ENCODE peak calls at places on chromosomes 12 and 14, in six cellular contexts. O is NCI-H1694; N is AG08396; L is right lobe of liver; W is naive thymus-derived CD8-positive, alpha-beta T cell; V is thoracic aorta. Y is an unnamed sample.
A peak's percentile ranks its signal among the peaks of the same experiment; 100 is the strongest.

GRCh38 chr14:32012062-32012461 is 65.0 kb upstream of the ARHGAP5 start:
- DNase-seq in L (no peak), O (no peak), W (no peak), N (no peak), V (no peak), Y (no peak)

GRCh38 chr14:61355892-61356325 is 34.5 kb downstream of the PRKCH start:
- DNase-seq in L (peak; percentile 20), O (no peak), W (peak; percentile 49), N (peak; percentile 31), V (no peak), Y (no peak)

GRCh38 chr12:6200266-6201198 is at the start of gene CD9:
- DNase-seq in V (no peak), L (peak; percentile 80), N (peak; percentile 94), W (peak; percentile 14), O (no peak), Y (peak; percentile 89)

GRCh38 chr14:67900188-67900587 is 80.6 kb downstream of the RAD51B start:
- DNase-seq in N (no peak), L (no peak), V (no peak), W (no peak), O (no peak), Y (no peak)

GRCh38 chr14:99158150-99158549 is 113.8 kb downstream of the BCL11B start:
- DNase-seq in V (no peak), O (no peak), N (no peak), W (no peak), L (no peak), Y (no peak)

GRCh38 chr12:132071001-132071810 is 72.9 kb downstream of the DDX51 start:
- DNase-seq in N (no peak), L (no peak), W (no peak), O (no peak), V (no peak), Y (no peak)

GRCh38 chr14:74085828-74086227 is 1.1 kb downstream of the LIN52 start:
- DNase-seq in V (no peak), W (no peak), O (no peak), L (no peak), N (no peak), Y (no peak)

GRCh38 chr12:52341066-52341580 is 19.9 kb upstream of the KRT83 start:
- DNase-seq in L (no peak), V (no peak), O (no peak), W (no peak), N (no peak), Y (no peak)

GRCh38 chr14:104400355-104400754 is 179.2 kb upstream of the C14orf180 start:
- DNase-seq in O (no peak), V (no peak), N (no peak), L (no peak), W (no peak), Y (peak; percentile 20)

GRCh38 chr12:117818400-117818799 is 150.4 kb downstream of the KSR2 start:
- DNase-seq in O (no peak), W (no peak), N (no peak), L (no peak), V (no peak), Y (no peak)

GRCh38 chr12:62772556-62772955 is 162.4 kb downstream of the PPM1H start:
- DNase-seq in V (no peak), W (no peak), N (no peak), O (no peak), L (no peak), Y (no peak)

GRCh38 chr14:100681111-100681510 is 45.6 kb upstream of the DLK1 start:
- DNase-seq in N (no peak), L (no peak), V (no peak), W (no peak), O (no peak), Y (no peak)